ENCODE peak calls at places on chromosome 17, in five cellular contexts. D, F, X, J and O are unnamed samples.
A peak's percentile ranks its signal among the peaks of the same experiment; 100 is the strongest.

GRCh38 chr17:43579570-43580140 is 33.5 kb upstream of the ETV4 start:
- DNase-seq in F (no peak), J (no peak), D (no peak), X (peak; percentile 75), O (no peak)

GRCh38 chr17:18280766-18281165 is 20.3 kb downstream of the MIEF2 start:
- DNase-seq in D (no peak), X (no peak), F (no peak), J (no peak), O (no peak)

GRCh38 chr17:13584701-13585080 is 17.0 kb downstream of the HS3ST3A1 start:
- DNase-seq in F (no peak), X (no peak), D (no peak), J (no peak), O (no peak)

GRCh38 chr17:76726231-76726765 is at the start of gene JMJD6:
- DNase-seq in D (peak; percentile 96), J (peak; percentile 94), F (peak; percentile 98), X (peak; percentile 96), O (peak; percentile 96)

GRCh38 chr17:78359216-78359935 is 501 bp downstream of the SOCS3 start:
- DNase-seq in X (no peak), J (no peak), F (peak; percentile 82), D (no peak), O (no peak)

GRCh38 chr17:62724398-62725146 is 83.5 kb downstream of the MARCHF10 start:
- DNase-seq in X (no peak), D (no peak), F (no peak), J (no peak), O (no peak)

GRCh38 chr17:59221159-59221847 is 992 bp downstream of the GDPD1 start:
- DNase-seq in X (no peak), D (no peak), J (no peak), F (no peak), O (no peak)

GRCh38 chr17:44830359-44831269 is 527 bp upstream of the GJC1 start:
- DNase-seq in D (no peak), J (peak; percentile 38), F (no peak), X (no peak), O (no peak)

GRCh38 chr17:68748381-68748780 is 147.2 kb upstream of the FAM20A start:
- DNase-seq in J (no peak), D (no peak), F (no peak), X (no peak), O (no peak)